ENCODE peak calls at places on chromosomes 7 and 10, in four cellular contexts. O is GM12878, Z is K562, M is HL-60. W is an unnamed sample.

GRCh38 chr7:91771394-91771793 is 109.1 kb downstream of the MTERF1 start:
- DNase-seq in M (no peak), Z (no peak), O (no peak), W (no peak)

GRCh38 chr10:43258032-43258921 is 8.6 kb downstream of the RASGEF1A start:
- DNase-seq in M (no peak), Z (no peak), O (no peak), W (no peak)

GRCh38 chr10:125043824-125044658 is 102.1 kb downstream of the ZRANB1 start:
- DNase-seq in O (no peak), Z (peak), M (no peak), W (no peak)

GRCh38 chr7:26198133-26198780 is 2.3 kb downstream of the HNRNPA2B1 start:
- DNase-seq in O (no peak), M (no peak), Z (no peak), W (no peak)

GRCh38 chr7:28955723-28956607 is 2.2 kb downstream of the TRIL start:
- DNase-seq in O (no peak), M (no peak), Z (no peak), W (peak)

GRCh38 chr7:66013938-66014337 is 31.9 kb upstream of the GUSB start:
- DNase-seq in Z (peak), M (peak), O (no peak), W (no peak)

GRCh38 chr7:77570330-77571011 is 33.4 kb downstream of the PTPN12 start:
- DNase-seq in O (no peak), Z (no peak), M (peak), W (no peak)

GRCh38 chr7:87818336-87818735 is 57.8 kb downstream of the SLC25A40 start:
- DNase-seq in Z (no peak), M (no peak), O (no peak), W (no peak)

GRCh38 chr7:16035392-16035791 is 348.9 kb upstream of the MEOX2 start:
- DNase-seq in M (no peak), Z (no peak), O (no peak), W (no peak)

GRCh38 chr10:28790146-28790545 is 112.8 kb downstream of the BAMBI start:
- DNase-seq in O (no peak), M (no peak), Z (no peak), W (no peak)

GRCh38 chr10:29022513-29022912 is 266.4 kb upstream of the LYZL1 start:
- DNase-seq in O (no peak), M (no peak), Z (no peak), W (no peak)

GRCh38 chr7:156773966-156774365 is 119.0 kb downstream of the LMBR1 start:
- DNase-seq in O (no peak), M (no peak), Z (no peak), W (no peak)

GRCh38 chr10:34348917-34349509 is 466.1 kb downstream of the PARD3 start:
- DNase-seq in O (no peak), M (no peak), Z (no peak), W (no peak)

GRCh38 chr7:137743021-137743420 is 103.8 kb downstream of the DGKI start:
- DNase-seq in O (no peak), M (no peak), Z (no peak), W (no peak)

GRCh38 chr10:34737772-34738169 is 77.3 kb downstream of the PARD3 start:
- DNase-seq in O (no peak), M (no peak), Z (no peak), W (no peak)

GRCh38 chr7:42605800-42606199 is 306.1 kb downstream of the C7orf25 start:
- DNase-seq in O (no peak), M (no peak), Z (no peak), W (no peak)

GRCh38 chr10:124211921-124212320 is 118.5 kb upstream of the CHST15 start:
- DNase-seq in M (no peak), Z (no peak), O (no peak), W (no peak)

GRCh38 chr7:157682064-157682945 is 345.5 kb downstream of the DNAJB6 start:
- DNase-seq in Z (no peak), M (no peak), O (no peak), W (no peak)

GRCh38 chr7:106609416-106609815 is 51.5 kb downstream of the CCDC71L start:
- DNase-seq in M (no peak), O (no peak), Z (no peak), W (no peak)

GRCh38 chr7:112286294-112287086 is 80.0 kb downstream of the ZNF277 start:
- DNase-seq in M (no peak), O (peak), Z (no peak), W (no peak)

GRCh38 chr10:101075775-101076174 is 14.0 kb downstream of the KAZALD1 start:
- DNase-seq in M (no peak), Z (no peak), O (no peak), W (no peak)

GRCh38 chr10:78763651-78764395 is 304.9 kb upstream of the ZMIZ1 start:
- DNase-seq in O (no peak), Z (no peak), M (no peak), W (no peak)

GRCh38 chr7:98439484-98439883 is 38.6 kb upstream of the BAIAP2L1 start:
- DNase-seq in M (no peak), O (no peak), Z (no peak), W (no peak)

GRCh38 chr7:29309041-29309860 is 114.7 kb downstream of the CHN2 start:
- DNase-seq in O (no peak), M (peak), Z (no peak), W (no peak)

GRCh38 chr7:20352573-20353304 is 22.0 kb downstream of the ITGB8 start:
- DNase-seq in O (no peak), M (no peak), Z (no peak), W (no peak)

GRCh38 chr7:40700653-40701475 is 566.1 kb downstream of the SUGCT start:
- DNase-seq in Z (no peak), O (no peak), M (no peak), W (no peak)
- TF ChIP-seq SPI1 in Z (no peak), O (no peak), M (no peak), W (no peak)

GRCh38 chr10:22823109-22823508 is 104.7 kb upstream of the ARMC3 start:
- DNase-seq in O (peak), M (no peak), Z (no peak), W (no peak)
- TF ChIP-seq POLR2AphosphoS5 in O (no peak), M (no peak), Z (no peak), W (no peak)

GRCh38 chr10:133180192-133180914 is 20.3 kb downstream of the KNDC1 start:
- DNase-seq in O (no peak), Z (no peak), M (no peak), W (no peak)

GRCh38 chr10:133179651-133180050 is 19.6 kb downstream of the KNDC1 start:
- DNase-seq in O (no peak), M (no peak), Z (no peak), W (no peak)

GRCh38 chr10:133182791-133183645 is 23.0 kb downstream of the KNDC1 start:
- DNase-seq in O (no peak), M (no peak), Z (no peak), W (no peak)

GRCh38 chr10:133182190-133182589 is 22.2 kb downstream of the KNDC1 start:
- DNase-seq in O (no peak), M (no peak), Z (no peak), W (no peak)

DNA sequence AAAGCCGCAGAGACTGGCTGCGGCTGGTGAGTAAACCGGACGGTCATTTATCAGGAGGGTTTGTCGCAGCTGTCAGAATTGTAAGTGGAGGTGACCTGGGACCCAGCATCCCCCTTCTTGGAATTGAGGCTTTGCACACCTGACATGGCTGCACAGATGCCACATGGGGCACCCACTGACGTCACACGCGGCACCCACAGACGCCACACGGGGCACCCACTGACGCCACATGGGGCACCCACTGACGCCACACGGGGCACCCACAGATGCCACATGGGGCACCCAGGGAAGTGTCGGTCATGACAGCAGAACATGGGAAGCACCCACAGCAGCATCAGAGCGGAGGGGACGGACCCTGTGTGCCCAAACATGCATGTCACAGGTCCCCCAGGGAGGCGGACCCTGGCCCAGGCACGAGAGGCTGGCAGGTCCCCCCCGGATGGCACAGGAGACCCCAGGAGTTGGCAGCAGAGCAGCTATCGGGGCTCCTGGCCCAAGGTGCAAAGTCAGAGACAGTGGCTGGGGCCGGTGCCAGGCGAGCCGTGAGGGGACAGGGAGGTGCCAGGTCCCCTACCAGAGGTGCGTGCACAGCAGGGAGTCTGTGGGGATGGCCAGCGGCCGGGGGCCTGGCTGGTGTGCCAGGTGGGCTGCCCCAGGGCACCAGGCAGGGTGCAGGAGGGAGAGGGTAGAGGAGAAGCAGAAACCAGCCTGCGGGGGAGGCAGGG is 21.1 kb downstream of the KNDC1 start:
- DNase-seq in Z (no peak), O (no peak), M (no peak), W (no peak)
- TF ChIP-seq SPI1 in Z (no peak), O (no peak), M (no peak), W (no peak)

DNA sequence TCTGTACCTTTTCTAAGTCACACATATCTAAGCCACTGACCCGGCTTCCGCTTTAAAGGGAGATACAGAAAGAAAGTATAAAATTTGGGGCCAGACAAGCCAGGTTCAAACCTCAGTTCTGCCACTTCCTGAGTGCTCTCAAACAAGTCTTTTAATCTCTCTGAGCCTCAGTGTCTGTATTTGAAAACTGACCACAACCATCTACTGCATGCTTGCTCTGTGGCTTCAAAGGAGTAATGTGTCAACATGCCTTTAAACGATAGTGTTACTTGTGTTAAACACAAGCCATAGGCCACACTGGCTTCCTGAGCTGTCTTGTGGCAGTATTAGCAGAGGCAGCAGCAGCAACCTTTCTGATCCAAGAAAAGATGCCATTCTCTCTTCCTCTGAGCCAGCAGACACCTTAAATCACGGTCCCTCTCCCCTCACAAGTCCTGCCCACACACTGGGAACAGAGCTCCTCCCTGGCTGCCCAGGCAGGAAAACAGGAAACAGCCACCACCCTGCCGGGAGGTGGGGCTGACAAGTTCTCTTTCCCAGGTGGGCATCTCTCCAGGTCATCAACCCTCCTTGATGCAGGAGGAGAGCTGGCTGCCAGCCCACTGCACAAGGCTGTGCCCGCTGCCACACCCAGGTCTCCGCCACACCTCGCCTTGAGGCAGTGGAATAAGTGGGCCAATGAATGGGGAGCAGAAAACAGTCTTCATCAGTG is 10.7 kb downstream of the HIP1 start:
- DNase-seq in O (no peak), Z (no peak), M (no peak), W (no peak)
- TF ChIP-seq POLR2AphosphoS5 in O (no peak), Z (no peak), M (no peak), W (no peak)

GRCh38 chr7:27764109-27764508 is 24.1 kb downstream of the TAX1BP1 start:
- DNase-seq in O (no peak), Z (no peak), M (no peak), W (no peak)
- TF ChIP-seq SPI1 in O (no peak), Z (no peak), M (no peak), W (no peak)